ENCODE peak calls at places on chromosomes 13 and 19, in eight cellular contexts. L, Q, A, N, M, R, T and O are unnamed samples.

GRCh38 chr19:48997972-48998371 is 4.3 kb downstream of the RUVBL2 start:
- DNase-seq in R (no peak), T (peak), M (no peak), A (no peak), L (peak), N (peak), Q (peak), O (peak)

GRCh38 chr13:57557979-57558529 is 73.5 kb upstream of the PCDH17 start:
- DNase-seq in T (no peak), N (no peak), Q (no peak), M (no peak), R (peak), L (no peak), A (no peak), O (no peak)

GRCh38 chr13:39578821-39579291 is 24.1 kb downstream of the LHFPL6 start:
- DNase-seq in M (no peak), A (no peak), L (no peak), R (no peak), N (no peak), Q (no peak), T (no peak), O (peak)

GRCh38 chr19:9061879-9062278 is 25.0 kb upstream of the OR1M1 start:
- DNase-seq in Q (no peak), T (peak), L (no peak), M (no peak), N (no peak), R (no peak), A (no peak), O (no peak)

GRCh38 chr13:109655206-109655600 is 131.2 kb downstream of the IRS2 start:
- DNase-seq in Q (peak), L (no peak), N (no peak), A (no peak), T (no peak), R (no peak), M (no peak), O (no peak)

GRCh38 chr19:19379527-19379926 is 25.9 kb upstream of the GATAD2A start:
- DNase-seq in R (no peak), M (no peak), A (no peak), T (no peak), N (no peak), Q (no peak), L (no peak), O (no peak)

GRCh38 chr19:49689133-49690072 is at the start of gene ADM5:
- DNase-seq in A (no peak), T (peak), R (no peak), N (no peak), Q (no peak), L (peak), M (no peak), O (peak)

GRCh38 chr13:99015606-99016520 is 38.0 kb upstream of the DOCK9 start:
- DNase-seq in M (no peak), Q (no peak), N (no peak), L (no peak), T (no peak), R (peak), A (no peak), O (no peak)

GRCh38 chr13:114002009-114002544 is 28.2 kb upstream of the C13orf46 start:
- DNase-seq in L (no peak), R (no peak), A (no peak), T (no peak), M (no peak), Q (no peak), N (no peak), O (no peak)

GRCh38 chr13:97148894-97149293 is 73.2 kb upstream of the MBNL2 start:
- DNase-seq in T (no peak), M (no peak), N (no peak), A (no peak), L (no peak), Q (no peak), R (no peak), O (no peak)

GRCh38 chr13:112688560-112689497 is 1.0 kb upstream of the ATP11A start:
- DNase-seq in A (peak), T (no peak), L (no peak), M (no peak), Q (no peak), R (no peak), N (no peak), O (peak)